ENCODE peak calls at places on chromosomes 16 and 17, in ten cellular contexts. I, N, V, Y, D, X, P, L, S and R are unnamed samples.

GRCh38 chr16:49674990-49675389 is 180.9 kb downstream of the ZNF423 start:
- DNase-seq in I (no peak), N (no peak), V (no peak), Y (no peak), D (no peak), X (no peak), P (no peak), L (no peak), S (no peak), R (no peak)

GRCh38 chr16:31876955-31877828 is 3.6 kb downstream of the ZNF267 start:
- DNase-seq in I (no peak), N (no peak), V (peak; percentile 90), Y (peak; percentile 89), D (peak; percentile 76), X (no peak), P (no peak), L (no peak), S (peak; percentile 34), R (no peak)

GRCh38 chr16:48385272-48385953 is at the start of gene SIAH1:
- DNase-seq in I (peak; percentile 87), N (peak; percentile 77), V (peak; percentile 79), Y (peak; percentile 53), D (peak; percentile 91), X (peak; percentile 69), P (peak; percentile 84), L (peak; percentile 89), S (peak; percentile 89), R (peak; percentile 88)

GRCh38 chr16:4055748-4056147 is 60.5 kb downstream of the ADCY9 start:
- DNase-seq in I (no peak), N (no peak), V (no peak), Y (no peak), D (no peak), X (no peak), P (no peak), L (no peak), S (no peak), R (no peak)

GRCh38 chr17:75261336-75262111 is at the start of the genes GGA3 and MRPS7:
- DNase-seq in I (peak; percentile 96), N (peak; percentile 97), V (peak; percentile 94), Y (peak; percentile 87), D (peak; percentile 96), X (peak; percentile 87), P (peak; percentile 91), L (peak; percentile 96), S (peak; percentile 98), R (peak; percentile 97)

GRCh38 chr17:78349831-78350631 is 9.8 kb downstream of the SOCS3 start:
- DNase-seq in I (no peak), N (no peak), V (no peak), Y (no peak), D (no peak), X (no peak), P (no peak), L (peak; percentile 40), S (no peak), R (no peak)

GRCh38 chr17:76272541-76273434 is 7.6 kb downstream of the UBALD2 start:
- DNase-seq in I (no peak), N (no peak), V (no peak), Y (no peak), D (no peak), X (no peak), P (peak; percentile 42), L (peak; percentile 43), S (no peak), R (no peak)

GRCh38 chr16:84489141-84489540 is 15.3 kb downstream of the MEAK7 start:
- DNase-seq in I (no peak), N (no peak), V (no peak), Y (no peak), D (no peak), X (no peak), P (no peak), L (no peak), S (no peak), R (no peak)

GRCh38 chr16:30032083-30032819 is 1.2 kb upstream of the TLCD3B start:
- DNase-seq in I (peak; percentile 86), N (peak; percentile 79), V (peak; percentile 80), Y (peak; percentile 62), D (peak; percentile 74), X (no peak), P (peak; percentile 18), L (peak; percentile 88), S (peak; percentile 62), R (peak; percentile 80)

GRCh38 chr17:73247728-73248127 is 14.0 kb downstream of the CPSF4L start:
- DNase-seq in I (no peak), N (no peak), V (peak; percentile 44), Y (no peak), D (no peak), X (no peak), P (no peak), L (no peak), S (no peak), R (no peak)

GRCh38 chr16:4515611-4516233 is 22.9 kb downstream of the CDIP1 start:
- DNase-seq in I (no peak), N (no peak), V (peak; percentile 61), Y (no peak), D (no peak), X (no peak), P (no peak), L (no peak), S (peak; percentile 26), R (no peak)

GRCh38 chr17:57995076-57995956 is 7.3 kb upstream of the VEZF1 start:
- DNase-seq in I (peak; percentile 61), N (peak; percentile 78), V (peak; percentile 87), Y (peak; percentile 72), D (peak; percentile 80), X (no peak), P (no peak), L (peak; percentile 83), S (peak; percentile 56), R (peak; percentile 76)

GRCh38 chr17:28612936-28613872 is 781 bp downstream of the RSKR start:
- DNase-seq in I (peak; percentile 62), N (peak; percentile 24), V (peak; percentile 54), Y (no peak), D (peak; percentile 44), X (no peak), P (no peak), L (peak; percentile 65), S (peak; percentile 43), R (peak; percentile 64)

GRCh38 chr16:25126820-25127232 is 15.3 kb downstream of the LCMT1 start:
- DNase-seq in I (no peak), N (peak; percentile 6), V (peak; percentile 84), Y (peak; percentile 93), D (peak; percentile 50), X (no peak), P (no peak), L (peak; percentile 50), S (peak; percentile 20), R (peak; percentile 6)

GRCh38 chr17:37239690-37240344 is 136.0 kb upstream of the C17orf78 start:
- DNase-seq in I (no peak), N (peak; percentile 6), V (peak; percentile 62), Y (peak; percentile 13), D (peak; percentile 23), X (no peak), P (no peak), L (peak; percentile 49), S (peak; percentile 23), R (no peak)

GRCh38 chr16:11213799-11214198 is 42.2 kb downstream of the SOCS1 start:
- DNase-seq in I (no peak), N (no peak), V (no peak), Y (no peak), D (no peak), X (no peak), P (no peak), L (no peak), S (no peak), R (no peak)

GRCh38 chr17:1431631-1432104 is 24.4 kb downstream of the CRK start:
- DNase-seq in I (no peak), N (no peak), V (no peak), Y (no peak), D (no peak), X (no peak), P (no peak), L (no peak), S (no peak), R (no peak)

GRCh38 chr17:57405486-57406072 is 149.3 kb downstream of the MSI2 start:
- DNase-seq in I (no peak), N (no peak), V (no peak), Y (no peak), D (no peak), X (no peak), P (no peak), L (no peak), S (no peak), R (peak; percentile 20)